ENCODE peak calls at places on chromosomes 3 and 15, in five cellular contexts. Y is vagina, N is colonic mucosa, A is adipocyte, D is lung. Q is an unnamed sample.

GRCh38 chr3:147939425-147940196 is 530.4 kb downstream of the ZIC1 start:
- DNase-seq in Y (no peak), N (no peak), A (peak; percentile 24), D (no peak), Q (no peak)

GRCh38 chr15:36371509-36371908 is 207.9 kb upstream of the CDIN1 start:
- DNase-seq in Y (no peak), N (no peak), A (peak; percentile 9), D (no peak), Q (peak; percentile 39)

GRCh38 chr15:90174140-90174891 is 26.8 kb upstream of the SEMA4B start:
- DNase-seq in Y (no peak), N (peak; percentile 61), A (peak; percentile 44), D (peak; percentile 81), Q (peak; percentile 45)

GRCh38 chr3:161508852-161509477 is 12.4 kb downstream of the OTOL1 start:
- DNase-seq in Y (no peak), N (no peak), A (peak; percentile 22), D (no peak), Q (peak; percentile 17)

GRCh38 chr3:125331243-125331642 is 43.9 kb downstream of the ZNF148 start:
- DNase-seq in Y (no peak), N (no peak), A (no peak), D (no peak), Q (peak; percentile 28)

GRCh38 chr15:101031203-101031602 is 112.0 kb downstream of the LRRK1 start:
- DNase-seq in Y (peak; percentile 54), N (peak; percentile 16), A (peak; percentile 19), D (peak; percentile 24), Q (no peak)

GRCh38 chr3:43895573-43895972 is 204.8 kb downstream of the ABHD5 start:
- DNase-seq in Y (no peak), N (no peak), A (no peak), D (no peak), Q (no peak)

GRCh38 chr3:46168583-46168982 is 39.5 kb downstream of the CCR1 start:
- DNase-seq in Y (no peak), N (no peak), A (peak; percentile 7), D (no peak), Q (peak; percentile 23)

GRCh38 chr15:86834115-86834863 is 754.6 kb downstream of the AGBL1 start:
- DNase-seq in Y (no peak), N (no peak), A (no peak), D (no peak), Q (no peak)

GRCh38 chr3:115470254-115470653 is 153.1 kb upstream of the GAP43 start:
- DNase-seq in Y (no peak), N (no peak), A (no peak), D (no peak), Q (no peak)

GRCh38 chr3:148924572-148924971 is 59.5 kb downstream of the CPA3 start:
- DNase-seq in Y (no peak), N (no peak), A (peak; percentile 43), D (no peak), Q (peak; percentile 59)

GRCh38 chr3:25468866-25469319 is 40.8 kb downstream of the RARB start:
- DNase-seq in Y (peak; percentile 92), N (peak; percentile 27), A (peak; percentile 92), D (no peak), Q (peak; percentile 61)

GRCh38 chr3:178310833-178311380 is 225.3 kb upstream of the KCNMB2 start:
- DNase-seq in Y (no peak), N (no peak), A (no peak), D (no peak), Q (no peak)

GRCh38 chr3:5430701-5431100 is 243.2 kb downstream of the EDEM1 start:
- DNase-seq in Y (no peak), N (no peak), A (no peak), D (no peak), Q (no peak)

GRCh38 chr3:36372534-36372935 is 7.8 kb upstream of the STAC start:
- DNase-seq in Y (no peak), N (no peak), A (peak; percentile 1), D (no peak), Q (peak; percentile 53)

GRCh38 chr3:88807471-88808090 is 299.8 kb upstream of the EPHA3 start:
- DNase-seq in Y (no peak), N (no peak), A (peak; percentile 72), D (no peak), Q (peak; percentile 68)

GRCh38 chr15:31255732-31256384 is 70.8 kb upstream of the KLF13 start:
- DNase-seq in Y (no peak), N (peak; percentile 61), A (no peak), D (no peak), Q (no peak)

GRCh38 chr3:124761250-124761796 is 31.1 kb downstream of the UMPS start:
- DNase-seq in Y (no peak), N (peak; percentile 89), A (peak; percentile 97), D (peak; percentile 86), Q (peak; percentile 90)

GRCh38 chr15:54456413-54456812 is 478.2 kb downstream of the UNC13C start:
- DNase-seq in Y (no peak), N (no peak), A (no peak), D (no peak), Q (no peak)

GRCh38 chr15:61989698-61990097 is 70.5 kb downstream of the VPS13C start:
- DNase-seq in Y (no peak), N (no peak), A (no peak), D (no peak), Q (peak; percentile 7)

GRCh38 chr3:56347219-56347871 is 120.9 kb downstream of the ERC2 start:
- DNase-seq in Y (no peak), N (peak; percentile 32), A (no peak), D (peak; percentile 32), Q (peak; percentile 4)

GRCh38 chr15:28995193-28995592 is 109.4 kb downstream of the APBA2 start:
- DNase-seq in Y (no peak), N (no peak), A (no peak), D (no peak), Q (no peak)

GRCh38 chr3:124986153-124987143 is 51.9 kb upstream of the MUC13 start:
- DNase-seq in Y (no peak), N (peak; percentile 70), A (peak; percentile 80), D (no peak), Q (peak; percentile 97)

GRCh38 chr3:51706788-51707731 is at the start of gene GRM2:
- DNase-seq in Y (no peak), N (peak; percentile 62), A (peak; percentile 89), D (peak; percentile 74), Q (peak; percentile 85)

GRCh38 chr3:42654331-42655201 is 1.1 kb downstream of the ZBTB47 start:
- DNase-seq in Y (peak; percentile 87), N (peak; percentile 53), A (peak; percentile 89), D (no peak), Q (peak; percentile 80)

GRCh38 chr3:52615178-52615577 is 70.5 kb downstream of the PBRM1 start:
- DNase-seq in Y (no peak), N (no peak), A (no peak), D (no peak), Q (peak; percentile 57)

GRCh38 chr3:35522450-35522849 is 116.9 kb upstream of the ARPP21 start:
- DNase-seq in Y (no peak), N (no peak), A (no peak), D (no peak), Q (no peak)

GRCh38 chr15:42576776-42577175 is 1.4 kb downstream of the STARD9 start:
- DNase-seq in Y (no peak), N (no peak), A (no peak), D (no peak), Q (no peak)

GRCh38 chr3:188796122-188796631 is 375.6 kb upstream of the TPRG1 start:
- DNase-seq in Y (no peak), N (no peak), A (peak; percentile 71), D (no peak), Q (peak; percentile 99)

GRCh38 chr3:23648965-23649328 is 156.8 kb upstream of the UBE2E1 start:
- DNase-seq in Y (no peak), N (peak; percentile 70), A (no peak), D (no peak), Q (no peak)

GRCh38 chr15:40075298-40076044 is 33.2 kb downstream of the BMF start:
- DNase-seq in Y (no peak), N (no peak), A (no peak), D (peak; percentile 43), Q (no peak)
- H3K4me3 ChIP-seq in Y (no peak overlapping the region), N (no peak overlapping the region), A (no peak overlapping the region), D (no peak overlapping the region), Q (no peak overlapping the region)

DNA sequence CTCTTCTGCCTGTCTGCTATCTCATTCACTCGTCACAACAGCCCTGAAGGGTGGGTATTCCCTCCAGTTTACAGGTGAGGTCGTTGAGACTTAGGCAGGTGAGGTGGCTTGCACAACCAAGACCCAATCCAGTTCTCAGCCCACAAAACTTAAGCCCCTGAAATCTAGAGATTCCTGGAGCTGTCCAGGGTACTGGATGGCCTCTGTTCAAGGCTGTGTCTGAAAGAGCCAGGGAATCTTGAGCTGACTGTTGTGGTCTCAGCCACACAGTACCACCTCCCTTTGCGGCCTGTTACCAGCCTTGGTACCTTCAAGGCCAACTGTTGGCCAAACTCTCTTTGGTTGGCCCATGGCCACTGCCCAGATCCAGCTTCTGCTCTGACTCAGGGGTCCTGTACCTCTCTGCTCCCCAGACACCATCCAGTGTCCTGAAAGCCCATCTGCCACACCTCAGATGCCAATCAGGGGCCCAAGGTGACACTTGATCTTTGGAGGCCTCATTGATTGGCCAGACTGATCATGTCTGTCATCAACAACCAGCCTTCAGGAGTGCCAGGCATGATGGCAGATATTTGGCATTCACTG is 10.9 kb upstream of the FAM107A start:
- DNase-seq in Y (no peak), N (no peak), A (peak; percentile 54), D (no peak), Q (peak; percentile 51)
- H3K27me3 ChIP-seq in Y (no peaks in the 10 kb centered on the region), N (peaks cover 13% of the 10 kb centered on the region), A (no peaks in the 10 kb centered on the region), D (peaks cover 5% of the 10 kb centered on the region), Q (peaks cover 20% of the 10 kb centered on the region)

DNA sequence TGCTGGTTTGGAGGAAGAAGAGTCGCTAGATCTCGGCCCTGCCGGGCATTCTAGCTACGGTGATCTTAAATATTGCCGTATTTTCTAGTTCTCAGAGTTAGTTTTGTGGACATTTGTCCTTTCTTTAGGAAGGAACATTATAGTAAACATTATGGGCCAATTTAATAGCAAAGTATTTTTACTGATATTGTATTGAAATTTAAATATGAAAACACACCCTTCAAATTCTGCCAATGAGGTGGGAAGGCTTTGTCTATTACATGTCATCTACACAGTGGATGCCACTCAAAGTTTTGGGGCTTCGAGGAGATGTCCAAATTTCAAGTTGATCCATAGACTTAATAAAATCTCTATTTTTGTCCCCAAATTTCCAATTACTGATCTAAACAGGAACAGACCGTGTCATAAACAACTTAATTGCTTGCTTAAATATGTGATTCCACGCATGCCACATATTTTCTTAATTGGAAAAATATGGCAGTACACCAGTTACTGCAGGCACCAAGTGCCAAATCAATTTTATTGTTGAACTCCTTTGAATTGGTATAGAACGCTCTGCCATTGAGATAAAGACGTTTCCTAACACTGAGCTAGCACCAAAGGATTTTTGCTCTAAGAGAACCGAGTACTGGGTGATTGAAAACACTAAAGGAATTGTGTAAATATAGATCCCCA is 1.7 kb downstream of the SHOX2 start:
- DNase-seq in Y (no peak), N (no peak), A (no peak), D (no peak), Q (no peak)
- H3K4me3 ChIP-seq in Y (peak overlapping the region; percentile 51), N (no peak overlapping the region), A (peak overlapping the region; percentile 90), D (no peak overlapping the region), Q (peak overlapping the region; percentile 94)

DNA sequence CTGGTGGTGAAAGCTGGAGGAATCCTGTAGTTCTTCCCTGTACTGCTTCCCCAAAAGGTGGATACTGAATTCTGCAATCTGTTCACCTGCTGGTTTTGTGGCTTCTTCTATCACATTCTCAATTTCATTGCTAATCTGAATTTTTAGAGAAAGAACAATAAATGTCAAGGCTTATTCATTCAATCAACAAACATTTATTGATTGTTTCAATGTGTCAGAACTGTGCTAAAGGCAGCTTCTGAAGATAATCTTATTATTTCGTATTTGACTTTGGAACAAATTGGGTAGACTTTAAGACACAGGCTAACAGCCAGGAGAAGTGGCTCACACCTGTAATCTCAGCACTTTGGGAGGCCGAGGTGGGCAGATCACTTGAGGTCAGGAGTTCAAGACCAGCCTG is 46.8 kb downstream of the IMPG2 start:
- DNase-seq in Y (no peak), N (no peak), A (no peak), D (no peak), Q (no peak)
- H3K27me3 ChIP-seq in Y (no peaks in the 10 kb centered on the region), N (no peaks in the 10 kb centered on the region), A (no peaks in the 10 kb centered on the region), D (no peaks in the 10 kb centered on the region), Q (no peaks in the 10 kb centered on the region)

Q was measured in GM23248.